ENCODE peak calls at places on chromosomes 7 and 10, in ten cellular contexts. X is WTC11; J is neuronal stem cell; H is A549; W is cardiac muscle cell; A is LoVo; U is dermis blood vessel endothelial cell; R is RPMI7951; Y is effector memory CD8-positive, alpha-beta T cell; L is skeletal muscle cell. I is an unnamed sample.

GRCh38 chr7:127628445-127628844 is 10.5 kb upstream of the PAX4 start:
- DNase-seq in X (peak), J (no peak), H (no peak), W (no peak), A (no peak), U (no peak), R (no peak), Y (no peak), L (no peak), I (no peak)

GRCh38 chr7:149474309-149475120 is 13.7 kb upstream of the ZNF777 start:
- DNase-seq in X (no peak), J (no peak), H (no peak), W (no peak), A (no peak), U (no peak), R (no peak), Y (no peak), L (no peak), I (no peak)

GRCh38 chr7:78690174-78690573 is 763.3 kb downstream of the MAGI2 start:
- DNase-seq in X (no peak), J (no peak), H (no peak), W (no peak), A (no peak), U (no peak), R (no peak), Y (no peak), L (no peak), I (no peak)

GRCh38 chr7:69873512-69873911 is 275.2 kb downstream of the AUTS2 start:
- DNase-seq in X (no peak), J (no peak), H (no peak), W (no peak), A (no peak), U (no peak), R (no peak), Y (no peak), L (no peak), I (no peak)

GRCh38 chr10:70158113-70158512 is 11.6 kb upstream of the TYSND1 start:
- DNase-seq in X (no peak), J (no peak), H (no peak), W (peak), A (no peak), U (no peak), R (no peak), Y (no peak), L (no peak), I (no peak)

GRCh38 chr10:728603-729002 is 39.1 kb upstream of the DIP2C start:
- DNase-seq in X (no peak), J (no peak), H (no peak), W (no peak), A (no peak), U (no peak), R (no peak), Y (no peak), L (no peak), I (no peak)

GRCh38 chr10:43316988-43317387 is 50.1 kb upstream of the RASGEF1A start:
- DNase-seq in X (no peak), J (no peak), H (no peak), W (no peak), A (no peak), U (no peak), R (no peak), Y (no peak), L (no peak), I (no peak)

GRCh38 chr10:48523820-48524758 is 80.8 kb downstream of the ARHGAP22 start:
- DNase-seq in X (peak), J (peak), H (peak), W (peak), A (no peak), U (peak), R (no peak), Y (no peak), L (no peak), I (no peak)